ENCODE peak calls at places on chromosomes 11 and 22, in eight cellular contexts. N is iris pigment epithelial cell; O is CD8-positive, alpha-beta T cell; Y is HT1080; A is stimulated activated CD4-positive, alpha-beta T cell treated with anti-CD3 and anti-CD28 coated beads, Interleukin-1b, Interleukin-23, amount 100 ng/mL, for 1 hour; I is cardiac muscle cell; B is NCI-H345; R is CD4-positive, alpha-beta T cell. J is an unnamed sample.

GRCh38 chr22:49887716-49888115 is 30.5 kb downstream of the ALG12 start:
- DNase-seq in O (no peak), R (no peak), A (no peak), Y (no peak), I (no peak), N (no peak), B (no peak), J (no peak)

GRCh38 chr11:122696662-122697061 is 41.1 kb downstream of the UBASH3B start:
- DNase-seq in N (no peak), A (peak), R (peak), I (no peak), Y (no peak), B (no peak), O (peak), J (peak)

GRCh38 chr11:6022954-6023353 is 7.6 kb downstream of the OR56A1 start:
- DNase-seq in N (peak), O (no peak), A (no peak), I (peak), B (peak), R (no peak), Y (peak), J (peak)

GRCh38 chr11:69430566-69430965 is 50.9 kb upstream of the LINC01488 start:
- DNase-seq in I (no peak), B (no peak), O (no peak), N (peak), R (no peak), Y (no peak), A (no peak), J (no peak)

GRCh38 chr11:123588117-123588815 is 66.2 kb downstream of the SCN3B start:
- DNase-seq in I (no peak), N (no peak), Y (no peak), B (no peak), A (no peak), R (no peak), O (no peak), J (no peak)

GRCh38 chr22:35307892-35308291 is 8.2 kb downstream of the TOM1 start:
- DNase-seq in N (no peak), Y (no peak), R (no peak), O (no peak), A (no peak), I (no peak), B (no peak), J (no peak)

GRCh38 chr22:19728836-19729235 is 5.5 kb downstream of the GP1BB start:
- DNase-seq in R (no peak), A (no peak), O (no peak), N (no peak), I (no peak), B (no peak), Y (no peak), J (no peak)

GRCh38 chr22:24688294-24688693 is 85.3 kb downstream of the GGT1 start:
- DNase-seq in B (no peak), O (no peak), A (no peak), R (no peak), N (no peak), I (no peak), Y (no peak), J (no peak)

GRCh38 chr22:48254311-48254873 is 1491.9 kb downstream of the TBC1D22A start:
- DNase-seq in O (no peak), Y (no peak), B (peak), N (no peak), R (no peak), I (no peak), A (no peak), J (no peak)

GRCh38 chr11:107916671-107917241 is 11.5 kb upstream of the RAB39A start:
- DNase-seq in O (no peak), N (no peak), I (peak), A (no peak), Y (peak), R (peak), B (no peak), J (peak)

GRCh38 chr11:44747836-44748235 is 21.1 kb downstream of the TSPAN18 start:
- DNase-seq in O (no peak), A (no peak), Y (no peak), N (no peak), R (no peak), B (no peak), I (no peak), J (no peak)

J was measured in DND-41.